ENCODE peak calls at places on chromosomes 16 and 17, in eight cellular contexts. One of them, this sample, is unnamed.

GRCh38 chr16:30416624-30417298 is 9.4 kb downstream of the ZNF771 start:
- DNase-seq in prostate gland: no peak
- DNase-seq in neural progenitor cell: no peak
- DNase-seq in tibial artery: no peak
- DNase-seq in mesenchymal stem cell: no peak
- DNase-seq in heart right ventricle: no peak
- DNase-seq in cardiac muscle cell: no peak
- DNase-seq in MM.1S: no peak
- DNase-seq in this sample: no peak

GRCh38 chr16:87461466-87461975 is 31.3 kb downstream of the ZCCHC14 start:
- DNase-seq in prostate gland: peak
- DNase-seq in neural progenitor cell: peak
- DNase-seq in tibial artery: peak
- DNase-seq in mesenchymal stem cell: peak
- DNase-seq in heart right ventricle: peak
- DNase-seq in cardiac muscle cell: peak
- DNase-seq in MM.1S: peak
- DNase-seq in this sample: peak

GRCh38 chr16:82651921-82652601 is 25.3 kb downstream of the CDH13 start:
- DNase-seq in prostate gland: no peak
- DNase-seq in neural progenitor cell: no peak
- DNase-seq in tibial artery: no peak
- DNase-seq in mesenchymal stem cell: peak
- DNase-seq in heart right ventricle: no peak
- DNase-seq in cardiac muscle cell: no peak
- DNase-seq in MM.1S: peak
- DNase-seq in this sample: no peak

GRCh38 chr16:48340054-48340453 is 45.2 kb downstream of the SIAH1 start:
- DNase-seq in prostate gland: no peak
- DNase-seq in neural progenitor cell: no peak
- DNase-seq in tibial artery: no peak
- DNase-seq in mesenchymal stem cell: no peak
- DNase-seq in heart right ventricle: no peak
- DNase-seq in cardiac muscle cell: no peak
- DNase-seq in MM.1S: no peak
- DNase-seq in this sample: no peak

GRCh38 chr16:10521681-10522274 is 58.6 kb downstream of the EMP2 start:
- DNase-seq in prostate gland: peak
- DNase-seq in neural progenitor cell: peak
- DNase-seq in tibial artery: peak
- DNase-seq in mesenchymal stem cell: peak
- DNase-seq in heart right ventricle: peak
- DNase-seq in cardiac muscle cell: peak
- DNase-seq in MM.1S: peak
- DNase-seq in this sample: peak

GRCh38 chr17:6361733-6362132 is 73.2 kb downstream of the AIPL1 start:
- DNase-seq in prostate gland: no peak
- DNase-seq in neural progenitor cell: peak
- DNase-seq in tibial artery: no peak
- DNase-seq in mesenchymal stem cell: peak
- DNase-seq in heart right ventricle: no peak
- DNase-seq in cardiac muscle cell: no peak
- DNase-seq in MM.1S: no peak
- DNase-seq in this sample: peak

GRCh38 chr16:80966617-80967016 is 40.1 kb downstream of the CMC2 start:
- DNase-seq in prostate gland: no peak
- DNase-seq in neural progenitor cell: no peak
- DNase-seq in tibial artery: no peak
- DNase-seq in mesenchymal stem cell: no peak
- DNase-seq in heart right ventricle: no peak
- DNase-seq in cardiac muscle cell: no peak
- DNase-seq in MM.1S: no peak
- DNase-seq in this sample: peak

GRCh38 chr16:24409045-24409444 is 130.3 kb upstream of the RBBP6 start:
- DNase-seq in prostate gland: no peak
- DNase-seq in neural progenitor cell: peak
- DNase-seq in tibial artery: no peak
- DNase-seq in mesenchymal stem cell: no peak
- DNase-seq in heart right ventricle: no peak
- DNase-seq in cardiac muscle cell: no peak
- DNase-seq in MM.1S: no peak
- DNase-seq in this sample: peak

GRCh38 chr17:44223574-44224046 is 4.1 kb upstream of the UBTF start:
- DNase-seq in prostate gland: no peak
- DNase-seq in neural progenitor cell: no peak
- DNase-seq in tibial artery: no peak
- DNase-seq in mesenchymal stem cell: no peak
- DNase-seq in heart right ventricle: peak
- DNase-seq in cardiac muscle cell: peak
- DNase-seq in MM.1S: no peak
- DNase-seq in this sample: no peak

GRCh38 chr17:8073627-8074485 is 13.7 kb downstream of the ALOX12B start:
- DNase-seq in prostate gland: no peak
- DNase-seq in neural progenitor cell: peak
- DNase-seq in tibial artery: peak
- DNase-seq in mesenchymal stem cell: peak
- DNase-seq in heart right ventricle: peak
- DNase-seq in cardiac muscle cell: peak
- DNase-seq in MM.1S: peak
- DNase-seq in this sample: peak

GRCh38 chr17:44988256-44988942 is 20.3 kb upstream of the C1QL1 start:
- DNase-seq in prostate gland: no peak
- DNase-seq in neural progenitor cell: peak
- DNase-seq in tibial artery: no peak
- DNase-seq in mesenchymal stem cell: no peak
- DNase-seq in heart right ventricle: no peak
- DNase-seq in cardiac muscle cell: no peak
- DNase-seq in MM.1S: no peak
- DNase-seq in this sample: no peak

DNA sequence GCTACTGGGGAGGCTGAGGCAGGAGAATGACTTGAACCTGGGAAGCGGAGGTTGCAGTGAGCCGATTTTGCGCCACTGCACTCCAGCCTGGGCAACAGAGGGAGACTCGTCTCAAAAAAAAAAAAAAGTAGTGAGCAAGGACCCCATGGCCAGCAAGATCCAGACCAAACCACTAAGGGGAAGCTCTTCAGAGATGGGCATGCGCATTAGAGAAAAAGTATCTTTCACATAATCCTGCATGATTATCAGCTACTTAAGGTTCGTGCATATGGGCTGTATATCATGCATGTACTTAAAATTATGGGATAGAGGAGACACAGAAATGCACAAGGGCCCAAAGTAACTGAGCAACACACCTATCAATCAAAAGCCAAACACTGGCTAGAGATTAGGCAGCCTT is 10.7 kb upstream of the CCL22 start:
- DNase-seq in prostate gland: no peak
- DNase-seq in neural progenitor cell: no peak
- DNase-seq in tibial artery: no peak
- DNase-seq in mesenchymal stem cell: no peak
- DNase-seq in heart right ventricle: no peak
- DNase-seq in cardiac muscle cell: no peak
- DNase-seq in MM.1S: no peak
- DNase-seq in this sample: no peak
- H3K27ac ChIP-seq in prostate gland: no peak
- H3K27ac ChIP-seq in neural progenitor cell: no peak
- H3K27ac ChIP-seq in tibial artery: no peak
- H3K27ac ChIP-seq in mesenchymal stem cell: no peak
- H3K27ac ChIP-seq in heart right ventricle: no peak
- H3K27ac ChIP-seq in cardiac muscle cell: no peak
- H3K27ac ChIP-seq in MM.1S: no peak
- H3K27ac ChIP-seq in this sample: no peak

GRCh38 chr16:83808573-83809014 is 816 bp downstream of the HSBP1 start:
- DNase-seq in prostate gland: no peak
- DNase-seq in neural progenitor cell: no peak
- DNase-seq in tibial artery: no peak
- DNase-seq in mesenchymal stem cell: no peak
- DNase-seq in heart right ventricle: no peak
- DNase-seq in cardiac muscle cell: no peak
- DNase-seq in MM.1S: no peak
- DNase-seq in this sample: no peak
- H3K27ac ChIP-seq in prostate gland: peak
- H3K27ac ChIP-seq in neural progenitor cell: no peak
- H3K27ac ChIP-seq in tibial artery: peak
- H3K27ac ChIP-seq in mesenchymal stem cell: peak
- H3K27ac ChIP-seq in heart right ventricle: peak
- H3K27ac ChIP-seq in cardiac muscle cell: peak
- H3K27ac ChIP-seq in MM.1S: no peak
- H3K27ac ChIP-seq in this sample: peak

GRCh38 chr17:47821031-47821423 is 567 bp downstream of the OSBPL7 start:
- DNase-seq in prostate gland: no peak
- DNase-seq in neural progenitor cell: no peak
- DNase-seq in tibial artery: no peak
- DNase-seq in mesenchymal stem cell: no peak
- DNase-seq in heart right ventricle: no peak
- DNase-seq in cardiac muscle cell: no peak
- DNase-seq in MM.1S: no peak
- DNase-seq in this sample: no peak

GRCh38 chr17:47823519-47823918 is 1.9 kb upstream of the OSBPL7 start:
- DNase-seq in prostate gland: no peak
- DNase-seq in neural progenitor cell: no peak
- DNase-seq in tibial artery: no peak
- DNase-seq in mesenchymal stem cell: no peak
- DNase-seq in heart right ventricle: no peak
- DNase-seq in cardiac muscle cell: no peak
- DNase-seq in MM.1S: no peak
- DNase-seq in this sample: no peak

GRCh38 chr17:47820023-47820789 is 1.4 kb downstream of the OSBPL7 start:
- DNase-seq in prostate gland: no peak
- DNase-seq in neural progenitor cell: no peak
- DNase-seq in tibial artery: no peak
- DNase-seq in mesenchymal stem cell: no peak
- DNase-seq in heart right ventricle: no peak
- DNase-seq in cardiac muscle cell: no peak
- DNase-seq in MM.1S: no peak
- DNase-seq in this sample: no peak

GRCh38 chr17:47822785-47823184 is 1.2 kb upstream of the OSBPL7 start:
- DNase-seq in prostate gland: no peak
- DNase-seq in neural progenitor cell: no peak
- DNase-seq in tibial artery: no peak
- DNase-seq in mesenchymal stem cell: no peak
- DNase-seq in heart right ventricle: no peak
- DNase-seq in cardiac muscle cell: no peak
- DNase-seq in MM.1S: no peak
- DNase-seq in this sample: no peak

DNA sequence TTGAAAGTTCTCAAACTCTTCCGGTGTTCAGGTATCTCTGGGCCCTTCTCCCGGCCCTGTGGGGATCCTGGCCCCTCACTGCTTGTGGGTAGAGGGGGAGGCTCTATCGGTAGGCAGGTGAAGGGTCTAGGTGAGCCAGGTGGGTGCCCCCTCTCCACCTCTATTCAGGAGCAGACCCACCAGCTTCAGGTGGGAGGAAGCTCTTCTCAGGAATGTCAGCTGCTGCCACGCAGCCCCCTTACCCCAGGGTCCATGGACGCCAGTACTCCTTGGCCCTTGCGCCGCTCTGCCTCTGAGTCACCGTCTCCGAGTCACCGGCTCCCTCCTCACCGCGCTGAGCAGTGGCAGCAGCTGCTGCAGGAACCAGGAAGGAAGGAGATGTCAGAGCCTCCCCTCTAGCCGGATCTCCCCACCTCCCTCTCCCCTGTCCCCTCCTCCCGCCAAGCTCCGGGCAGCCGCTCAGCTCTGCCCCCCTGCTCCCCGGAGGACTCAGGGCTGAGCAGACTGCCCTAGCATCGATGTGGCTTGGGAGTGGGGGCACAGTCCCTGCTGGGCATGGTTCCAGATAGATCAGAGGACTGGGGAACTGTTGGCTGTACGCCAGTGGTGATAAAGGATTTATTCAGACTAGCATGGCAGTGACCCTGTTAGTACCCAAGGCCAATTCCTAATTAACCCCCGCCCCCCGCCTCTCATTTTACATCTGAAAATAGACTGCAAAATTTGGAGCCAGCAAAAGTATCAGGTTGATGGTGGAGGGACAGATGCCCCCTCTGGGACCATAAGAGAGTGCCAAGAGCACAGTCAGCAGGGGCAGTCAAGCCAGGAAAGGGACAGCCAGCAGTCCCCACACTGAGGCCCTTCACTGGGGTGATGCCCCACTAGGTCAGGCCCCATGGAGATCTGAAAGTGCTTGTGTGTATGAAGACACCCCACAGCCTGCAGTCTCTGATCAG is at the start of gene OSBPL7:
- DNase-seq in prostate gland: peak
- DNase-seq in neural progenitor cell: peak
- DNase-seq in tibial artery: peak
- DNase-seq in mesenchymal stem cell: peak
- DNase-seq in heart right ventricle: peak
- DNase-seq in cardiac muscle cell: peak
- DNase-seq in MM.1S: peak
- DNase-seq in this sample: peak
- H3K27ac ChIP-seq in prostate gland: peak
- H3K27ac ChIP-seq in neural progenitor cell: no peak
- H3K27ac ChIP-seq in tibial artery: peak
- H3K27ac ChIP-seq in mesenchymal stem cell: peak
- H3K27ac ChIP-seq in heart right ventricle: peak
- H3K27ac ChIP-seq in cardiac muscle cell: no peak
- H3K27ac ChIP-seq in MM.1S: peak
- H3K27ac ChIP-seq in this sample: peak

GRCh38 chr17:36948717-36949460 is at the start of gene AATF:
- DNase-seq in prostate gland: peak
- DNase-seq in neural progenitor cell: peak
- DNase-seq in tibial artery: peak
- DNase-seq in mesenchymal stem cell: peak
- DNase-seq in heart right ventricle: peak
- DNase-seq in cardiac muscle cell: peak
- DNase-seq in MM.1S: peak
- DNase-seq in this sample: peak

GRCh38 chr17:36951390-36951789 is 2.6 kb downstream of the AATF start:
- DNase-seq in prostate gland: no peak
- DNase-seq in neural progenitor cell: no peak
- DNase-seq in tibial artery: no peak
- DNase-seq in mesenchymal stem cell: no peak
- DNase-seq in heart right ventricle: no peak
- DNase-seq in cardiac muscle cell: no peak
- DNase-seq in MM.1S: no peak
- DNase-seq in this sample: no peak

GRCh38 chr17:36947922-36948716 is 635 bp upstream of the AATF start:
- DNase-seq in prostate gland: no peak
- DNase-seq in neural progenitor cell: no peak
- DNase-seq in tibial artery: no peak
- DNase-seq in mesenchymal stem cell: no peak
- DNase-seq in heart right ventricle: no peak
- DNase-seq in cardiac muscle cell: no peak
- DNase-seq in MM.1S: no peak
- DNase-seq in this sample: no peak

GRCh38 chr17:36950027-36950426 is 1.3 kb downstream of the AATF start:
- DNase-seq in prostate gland: no peak
- DNase-seq in neural progenitor cell: no peak
- DNase-seq in tibial artery: no peak
- DNase-seq in mesenchymal stem cell: no peak
- DNase-seq in heart right ventricle: no peak
- DNase-seq in cardiac muscle cell: no peak
- DNase-seq in MM.1S: no peak
- DNase-seq in this sample: no peak

DNA sequence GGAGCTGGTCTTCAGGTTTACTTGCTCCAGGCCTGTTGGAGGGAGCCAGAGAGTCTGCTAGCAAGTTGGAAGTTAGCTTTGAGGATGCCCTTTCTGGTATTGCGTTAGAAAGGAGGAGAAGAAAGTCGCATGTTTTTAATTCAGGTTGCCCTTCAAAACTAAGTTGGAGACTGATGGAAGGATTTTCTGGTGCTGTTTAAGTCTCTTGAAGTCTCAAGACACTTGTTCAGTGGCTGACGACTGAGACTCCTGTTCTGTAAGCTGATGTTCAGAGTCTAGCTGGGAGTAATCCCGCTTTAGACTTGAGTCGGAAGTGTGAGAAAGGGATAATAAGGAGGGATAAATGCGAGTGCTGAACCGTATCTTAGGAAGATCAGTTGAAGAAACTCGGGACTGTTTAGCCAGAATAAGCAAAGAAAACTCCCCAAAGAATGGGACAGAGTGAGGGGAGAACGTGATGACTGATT is 740 bp downstream of the AATF start:
- DNase-seq in prostate gland: no peak
- DNase-seq in neural progenitor cell: peak
- DNase-seq in tibial artery: no peak
- DNase-seq in mesenchymal stem cell: no peak
- DNase-seq in heart right ventricle: no peak
- DNase-seq in cardiac muscle cell: no peak
- DNase-seq in MM.1S: no peak
- DNase-seq in this sample: no peak
- H3K27ac ChIP-seq in prostate gland: peak
- H3K27ac ChIP-seq in neural progenitor cell: no peak
- H3K27ac ChIP-seq in tibial artery: peak
- H3K27ac ChIP-seq in mesenchymal stem cell: peak
- H3K27ac ChIP-seq in heart right ventricle: peak
- H3K27ac ChIP-seq in cardiac muscle cell: peak
- H3K27ac ChIP-seq in MM.1S: peak
- H3K27ac ChIP-seq in this sample: peak

This sample was measured in RWPE1.